ENCODE peak calls at places on chromosome 20, in five cellular contexts. H is neural crest cell, W is prostate gland, Z is epithelial cell of esophagus, U is brain microvascular endothelial cell. T is an unnamed sample.

GRCh38 chr20:26163890-26164289 is 467.2 kb upstream of the ZNF337 start:
- DNase-seq in H (no peak), U (peak), W (no peak), Z (peak), T (no peak)

GRCh38 chr20:55579802-55580201 is 425.5 kb downstream of the CBLN4 start:
- DNase-seq in U (no peak), W (no peak), H (no peak), Z (peak), T (no peak)

GRCh38 chr20:37278966-37279590 is 10.4 kb upstream of the MANBAL start:
- DNase-seq in W (no peak), H (no peak), Z (peak), U (no peak), T (no peak)

GRCh38 chr20:38338849-38339520 is 7.3 kb upstream of the LBP start:
- DNase-seq in Z (peak), U (peak), W (no peak), H (no peak), T (no peak)

GRCh38 chr20:53580376-53581111 is 13.1 kb downstream of the ZNF217 start:
- DNase-seq in Z (no peak), U (no peak), H (no peak), W (no peak), T (no peak)

GRCh38 chr20:19786311-19786710 is 28.3 kb downstream of the RIN2 start:
- DNase-seq in H (no peak), W (no peak), Z (peak), U (peak), T (peak)

GRCh38 chr20:38630727-38631126 is 29.1 kb downstream of the ARHGAP40 start:
- DNase-seq in U (no peak), W (no peak), Z (no peak), H (no peak), T (no peak)

GRCh38 chr20:45835230-45836224 is 1.9 kb downstream of the SNX21 start:
- DNase-seq in H (no peak), Z (peak), U (no peak), W (no peak), T (no peak)

GRCh38 chr20:47857142-47857993 is 72.1 kb upstream of the SULF2 start:
- DNase-seq in H (no peak), U (no peak), W (peak), Z (peak), T (no peak)

GRCh38 chr20:50594591-50595432 is 84.6 kb downstream of the PTPN1 start:
- DNase-seq in H (no peak), W (no peak), Z (peak), U (no peak), T (no peak)

GRCh38 chr20:50753152-50753551 is 21.8 kb downstream of the PARD6B start:
- DNase-seq in Z (no peak), H (no peak), W (no peak), U (no peak), T (no peak)

GRCh38 chr20:11001767-11002540 is 328.2 kb upstream of the JAG1 start:
- DNase-seq in U (peak), H (no peak), W (peak), Z (peak), T (no peak)

GRCh38 chr20:22106308-22106938 is 401.0 kb downstream of the PAX1 start:
- DNase-seq in U (peak), Z (peak), W (peak), H (no peak), T (no peak)

GRCh38 chr20:11296951-11297350 is 620.7 kb upstream of the BTBD3 start:
- DNase-seq in H (no peak), U (no peak), W (no peak), Z (peak), T (no peak)

GRCh38 chr20:61673152-61673551 is 392.5 kb downstream of the TAF4 start:
- DNase-seq in W (no peak), Z (no peak), H (no peak), U (no peak), T (no peak)

GRCh38 chr20:58717278-58718091 is 24.9 kb downstream of the NPEPL1 start:
- DNase-seq in W (peak), Z (no peak), U (no peak), H (no peak), T (peak)

GRCh38 chr20:43590036-43590391 is 723 bp upstream of the IFT52 start:
- DNase-seq in H (no peak), Z (no peak), W (no peak), U (no peak), T (peak)

GRCh38 chr20:59992531-59992930 is 34.3 kb downstream of the CDH26 start:
- DNase-seq in W (no peak), U (no peak), Z (peak), H (no peak), T (no peak)

GRCh38 chr20:53923745-53924369 is 146.5 kb downstream of the BCAS1 start:
- DNase-seq in Z (no peak), U (no peak), H (no peak), W (no peak), T (no peak)

GRCh38 chr20:45456632-45457031 is 12.9 kb upstream of the WFDC2 start:
- DNase-seq in U (no peak), Z (peak), H (peak), W (no peak), T (peak)

GRCh38 chr20:9903048-9903651 is 64.3 kb upstream of the PAK5 start:
- DNase-seq in Z (peak), W (no peak), H (peak), U (no peak), T (no peak)

GRCh38 chr20:2397091-2397490 is 16.4 kb downstream of the TGM6 start:
- DNase-seq in H (no peak), W (no peak), Z (no peak), U (no peak), T (no peak)

GRCh38 chr20:43955244-43956191 is 40.9 kb downstream of the TOX2 start:
- DNase-seq in Z (peak), H (no peak), W (no peak), U (peak), T (no peak)

GRCh38 chr20:49508435-49509199 is 26.1 kb upstream of the KCNB1 start:
- DNase-seq in W (no peak), H (peak), Z (peak), U (peak), T (no peak)

GRCh38 chr20:29878777-29879442 is 1378.6 kb upstream of the DEFB115 start:
- DNase-seq in H (no peak), U (no peak), W (no peak), Z (no peak), T (no peak)

GRCh38 chr20:16256981-16257380 is 316.3 kb downstream of the KIF16B start:
- DNase-seq in U (no peak), W (no peak), H (no peak), Z (no peak), T (no peak)

GRCh38 chr20:41534170-41534569 is 84.0 kb downstream of the CHD6 start:
- DNase-seq in W (no peak), U (no peak), Z (no peak), H (no peak), T (no peak)

GRCh38 chr20:57164872-57165271 is 101.6 kb downstream of the BMP7 start:
- DNase-seq in W (no peak), Z (no peak), H (no peak), U (no peak), T (no peak)

GRCh38 chr20:19673575-19673974 is 84.5 kb upstream of the RIN2 start:
- DNase-seq in H (no peak), W (no peak), U (peak), Z (peak), T (no peak)

GRCh38 chr20:11112837-11113236 is 439.0 kb upstream of the JAG1 start:
- DNase-seq in U (no peak), H (no peak), W (no peak), Z (peak), T (no peak)

GRCh38 chr20:49913399-49914047 is 1.8 kb downstream of the SPATA2 start:
- DNase-seq in W (no peak), Z (no peak), U (no peak), H (no peak), T (no peak)

GRCh38 chr20:24522452-24523330 is 53.3 kb downstream of the SYNDIG1 start:
- DNase-seq in H (no peak), W (no peak), Z (peak), U (no peak), T (no peak)
- TF ChIP-seq CTCF in H (no peak), W (no peak), Z (no peak), U (no peak), T (no peak)

DNA sequence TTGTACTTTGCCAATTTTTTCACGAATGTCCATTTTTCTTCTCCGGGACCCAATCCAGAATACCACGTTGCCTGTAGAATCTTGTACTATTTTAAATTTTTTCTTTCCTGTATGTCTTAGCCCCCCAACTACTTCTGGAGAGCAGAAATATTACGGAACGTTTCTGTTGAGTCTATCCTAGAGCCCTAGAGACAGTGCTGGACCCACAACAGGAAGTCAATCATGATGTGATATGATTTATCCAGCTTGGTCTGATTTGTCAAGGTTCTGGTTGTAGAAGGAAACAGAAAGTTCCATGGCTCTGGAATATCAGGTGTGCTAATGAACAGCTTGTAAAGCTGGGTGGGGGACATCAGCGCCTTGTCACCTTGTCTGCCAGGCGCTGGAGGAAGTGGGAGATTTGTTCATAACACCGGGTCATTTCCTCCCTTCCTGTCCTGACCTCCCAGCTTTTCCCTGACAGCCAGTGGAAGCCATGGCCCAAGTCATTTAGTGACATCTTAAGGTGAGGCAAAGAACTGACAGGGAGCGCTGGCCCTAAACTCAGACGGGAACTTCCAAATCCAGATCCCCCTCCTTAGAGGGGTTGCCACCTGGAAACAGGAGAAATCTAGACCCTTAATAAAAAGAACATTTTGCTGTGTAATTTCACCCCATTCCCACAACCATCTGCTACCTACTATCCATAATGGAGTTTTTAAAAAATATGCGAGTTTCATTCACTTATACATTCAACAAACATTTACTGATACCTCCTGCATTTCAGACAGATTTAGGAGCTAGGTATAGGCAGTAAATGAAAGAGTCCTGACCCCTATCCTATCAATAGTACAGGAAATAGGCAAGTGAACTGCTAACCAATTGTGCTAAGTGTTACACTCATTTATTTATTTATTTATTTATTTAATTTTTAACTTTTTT is 130.5 kb downstream of the ZFP64 start:
- DNase-seq in Z (peak), H (no peak), U (peak), W (no peak), T (peak)
- TF ChIP-seq CTCF in Z (peak), H (peak), U (peak), W (no peak), T (peak)

GRCh38 chr20:64001607-64002011 is 20.7 kb downstream of the PRPF6 start:
- DNase-seq in Z (no peak), U (no peak), W (peak), H (no peak), T (no peak)
- TF ChIP-seq CTCF in Z (no peak), U (no peak), W (no peak), H (no peak), T (no peak)

DNA sequence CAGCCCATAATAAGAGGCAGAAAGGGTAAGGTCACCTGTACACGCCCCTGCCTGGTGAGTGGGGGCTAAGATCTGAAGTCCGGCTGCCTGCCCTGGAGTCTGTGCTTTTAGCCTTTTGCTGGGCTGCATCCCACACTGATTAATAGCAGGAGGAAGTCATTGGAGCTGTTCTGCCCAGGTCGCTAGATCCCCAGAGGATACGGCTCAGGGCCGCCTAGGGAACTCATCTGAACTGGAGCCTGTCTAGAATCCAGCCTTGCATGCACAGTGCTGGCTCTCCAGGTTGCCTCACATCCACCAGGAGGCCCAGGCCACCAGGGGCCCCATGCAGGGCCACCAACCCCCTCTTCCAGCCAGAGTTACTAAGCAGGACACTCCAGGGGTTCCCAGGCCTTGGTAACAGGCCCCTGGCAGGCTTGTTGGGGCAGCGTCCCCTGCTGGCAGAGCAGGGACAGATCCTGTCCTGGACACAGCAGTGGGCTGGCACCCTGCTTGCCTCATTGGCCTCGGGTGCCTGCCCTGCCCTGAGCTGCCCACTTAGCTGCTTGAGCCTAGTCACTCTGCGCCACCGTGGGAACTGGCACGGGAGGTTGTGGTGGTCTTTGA is 35.3 kb downstream of the EFCAB8 start:
- DNase-seq in U (peak), H (peak), Z (peak), W (no peak), T (no peak)
- TF ChIP-seq CTCF in U (peak), H (peak), Z (peak), W (peak), T (peak)

T was measured in colonic mucosa.